ENCODE peak calls at places on chromosome 16, in nine cellular contexts. X, C, L, U, K, O, G, A and D are unnamed samples.

GRCh38 chr16:59783191-59783590 is 1049.1 kb upstream of the GOT2 start:
- DNase-seq in X (no peak), C (no peak), L (no peak), U (no peak), K (no peak), O (no peak), G (peak; percentile 65), A (peak; percentile 41), D (no peak)

GRCh38 chr16:59412275-59412841 is 678.2 kb upstream of the GOT2 start:
- DNase-seq in X (no peak), C (no peak), L (no peak), U (no peak), K (no peak), O (no peak), G (peak; percentile 25), A (peak; percentile 54), D (no peak)

GRCh38 chr16:1632638-1632970 is 20.4 kb downstream of the CRAMP1 start:
- DNase-seq in X (no peak), C (no peak), L (no peak), U (no peak), K (no peak), O (no peak), G (no peak), A (no peak), D (no peak)

GRCh38 chr16:51302042-51302441 is 151.0 kb upstream of the SALL1 start:
- DNase-seq in X (no peak), C (no peak), L (no peak), U (peak; percentile 21), K (no peak), O (no peak), G (no peak), A (no peak), D (no peak)

GRCh38 chr16:89253548-89254287 is 36.2 kb downstream of the ZNF778 start:
- DNase-seq in X (no peak), C (no peak), L (no peak), U (no peak), K (no peak), O (no peak), G (no peak), A (no peak), D (no peak)

GRCh38 chr16:89018605-89019158 is 41.7 kb upstream of the CBFA2T3 start:
- DNase-seq in X (no peak), C (no peak), L (no peak), U (no peak), K (no peak), O (no peak), G (no peak), A (no peak), D (no peak)

GRCh38 chr16:84585886-84586285 is 32.0 kb downstream of the COTL1 start:
- DNase-seq in X (no peak), C (no peak), L (no peak), U (no peak), K (no peak), O (no peak), G (no peak), A (no peak), D (no peak)

GRCh38 chr16:28544998-28545397 is 6.2 kb upstream of the NUPR1 start:
- DNase-seq in X (no peak), C (no peak), L (no peak), U (no peak), K (no peak), O (no peak), G (no peak), A (no peak), D (no peak)

GRCh38 chr16:6517321-6517720 is 815.3 kb upstream of the RBFOX1 start:
- DNase-seq in X (no peak), C (no peak), L (no peak), U (no peak), K (no peak), O (no peak), G (no peak), A (no peak), D (no peak)

GRCh38 chr16:69904495-69905170 is 46.5 kb upstream of the CLEC18A start:
- DNase-seq in X (no peak), C (no peak), L (no peak), U (no peak), K (no peak), O (no peak), G (no peak), A (no peak), D (no peak)

GRCh38 chr16:21194771-21195301 is 16.5 kb downstream of the ZP2 start:
- DNase-seq in X (no peak), C (no peak), L (no peak), U (no peak), K (no peak), O (no peak), G (peak; percentile 44), A (no peak), D (no peak)

GRCh38 chr16:47815655-47816054 is 340.1 kb downstream of the ABCC12 start:
- DNase-seq in X (no peak), C (no peak), L (no peak), U (no peak), K (no peak), O (no peak), G (peak; percentile 2), A (no peak), D (no peak)

GRCh38 chr16:10993649-10994048 is 49.3 kb downstream of the CLEC16A start:
- DNase-seq in X (no peak), C (no peak), L (no peak), U (no peak), K (no peak), O (no peak), G (no peak), A (no peak), D (no peak)

GRCh38 chr16:88202207-88202745 is 180.5 kb upstream of the ZNF469 start:
- DNase-seq in X (no peak), C (no peak), L (no peak), U (no peak), K (no peak), O (no peak), G (no peak), A (no peak), D (no peak)

DNA sequence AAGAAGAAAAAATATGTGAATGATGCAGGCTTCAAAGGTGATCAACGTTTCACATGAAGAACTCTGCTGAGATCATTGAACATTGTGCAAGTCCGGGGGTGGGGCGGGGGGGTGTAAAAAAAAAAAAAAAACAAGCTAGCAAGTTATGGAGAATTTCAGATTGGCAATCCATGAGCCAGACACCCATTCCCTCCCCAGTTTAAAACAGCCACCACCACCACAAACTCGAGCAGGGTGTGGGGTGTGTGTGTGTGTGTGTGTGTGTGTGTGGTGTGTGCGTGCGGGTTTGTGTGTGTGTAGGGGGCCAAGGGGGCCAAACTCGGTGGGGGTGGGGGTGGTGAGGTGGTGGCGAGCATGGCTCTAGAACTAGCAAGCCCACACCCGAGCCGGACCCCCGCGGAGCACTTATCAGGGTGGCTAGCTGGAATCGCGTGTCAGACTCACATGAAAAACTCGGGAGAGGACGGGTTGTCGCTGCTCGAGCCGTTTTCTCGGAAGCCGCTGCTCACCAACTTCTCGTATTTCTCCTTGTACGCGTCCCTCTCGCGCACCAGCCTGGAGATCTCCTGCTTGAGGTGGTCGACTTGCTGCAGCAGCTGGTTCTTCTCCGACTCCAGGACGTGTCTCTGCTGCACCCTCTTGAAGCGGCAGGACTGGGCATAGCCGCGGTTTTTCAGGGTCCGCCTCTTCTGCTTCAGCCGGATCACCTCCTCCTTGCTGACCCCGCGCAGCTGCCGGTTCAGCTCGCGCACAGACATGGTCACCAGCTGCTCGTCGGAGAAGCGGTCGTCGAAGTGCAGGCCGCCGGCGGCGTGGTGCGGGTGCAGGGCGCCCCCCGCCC is 2.0 kb downstream of the MAF start:
- DNase-seq in X (peak; percentile 71), C (peak; percentile 58), L (peak; percentile 55), U (no peak), K (peak; percentile 43), O (peak; percentile 65), G (no peak), A (no peak), D (peak; percentile 25)
- TF ChIP-seq CTCF in X (no peak), C (no peak), L (no peak), U (no peak), K (no peak), O (no peak), G (no peak), A (no peak), D (no peak)

GRCh38 chr16:14496786-14497185 is 133.3 kb downstream of the PARN start:
- DNase-seq in X (no peak), C (no peak), L (peak; percentile 34), U (no peak), K (no peak), O (no peak), G (no peak), A (no peak), D (no peak)
- TF ChIP-seq CTCF in X (no peak), C (no peak), L (no peak), U (no peak), K (no peak), O (no peak), G (no peak), A (no peak), D (no peak)

GRCh38 chr16:71537643-71538042 is 11.4 kb downstream of the CHST4 start:
- DNase-seq in X (no peak), C (no peak), L (no peak), U (peak; percentile 4), K (no peak), O (peak; percentile 56), G (peak; percentile 32), A (peak; percentile 63), D (peak; percentile 29)
- TF ChIP-seq CTCF in X (no peak), C (peak; percentile 11), L (no peak), U (peak; percentile 73), K (no peak), O (no peak), G (peak; percentile 80), A (peak; percentile 61), D (peak; percentile 73)

DNA sequence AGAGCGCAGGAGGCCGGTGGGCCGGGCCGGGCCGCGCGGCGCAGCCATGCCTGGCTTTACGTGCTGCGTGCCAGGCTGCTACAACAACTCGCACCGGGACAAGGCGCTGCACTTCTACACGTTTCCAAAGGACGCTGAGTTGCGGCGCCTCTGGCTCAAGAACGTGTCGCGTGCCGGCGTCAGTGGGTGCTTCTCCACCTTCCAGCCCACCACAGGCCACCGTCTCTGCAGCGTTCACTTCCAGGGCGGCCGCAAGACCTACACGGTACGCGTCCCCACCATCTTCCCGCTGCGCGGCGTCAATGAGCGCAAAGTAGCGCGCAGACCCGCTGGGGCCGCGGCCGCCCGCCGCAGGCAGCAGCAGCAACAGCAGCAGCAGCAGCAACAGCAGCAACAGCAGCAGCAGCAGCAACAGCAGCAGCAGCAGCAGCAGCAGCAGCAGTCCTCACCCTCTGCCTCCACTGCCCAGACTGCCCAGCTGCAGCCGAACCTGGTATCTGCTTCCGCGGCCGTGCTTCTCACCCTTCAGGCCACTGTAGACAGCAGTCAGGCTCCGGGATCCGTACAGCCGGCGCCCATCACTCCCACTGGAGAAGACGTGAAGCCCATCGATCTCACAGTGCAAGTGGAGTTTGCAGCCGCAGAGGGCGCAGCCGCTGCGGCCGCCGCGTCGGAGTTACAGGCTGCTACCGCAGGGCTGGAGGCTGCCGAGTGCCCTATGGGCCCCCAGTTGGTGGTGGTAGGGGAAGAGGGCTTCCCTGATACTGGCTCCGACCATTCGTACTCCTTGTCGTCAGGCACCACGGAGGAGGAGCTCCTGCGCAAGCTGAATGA is 606 bp downstream of the THAP11 start:
- DNase-seq in X (no peak), C (peak; percentile 50), L (peak; percentile 51), U (no peak), K (no peak), O (peak; percentile 67), G (peak; percentile 30), A (peak; percentile 34), D (peak; percentile 84)
- TF ChIP-seq CTCF in X (no peak), C (no peak), L (no peak), U (peak; percentile 33), K (no peak), O (peak; percentile 9), G (peak; percentile 55), A (peak; percentile 47), D (peak; percentile 41)

GRCh38 chr16:30670072-30670824 is 12.0 kb downstream of the FBRS start:
- DNase-seq in X (no peak), C (no peak), L (no peak), U (no peak), K (no peak), O (no peak), G (no peak), A (no peak), D (no peak)
- TF ChIP-seq CTCF in X (no peak), C (no peak), L (no peak), U (no peak), K (no peak), O (no peak), G (peak; percentile 38), A (no peak), D (no peak)